ENCODE peak calls at places on chromosome 4, in six cellular contexts. T is A172; G is pancreas; U is stimulated activated CD4-positive, alpha-beta T cell treated with anti-CD3 and anti-CD28 coated beads, TNF-alpha, amount 100 ng/mL, for 1 hour; W is T-helper 2 cell; C is WTC11. P is an unnamed sample.

GRCh38 chr4:173008436-173008835 is 160.2 kb upstream of the GALNT7 start:
- DNase-seq in T (no peak), W (no peak), C (no peak), U (no peak), G (no peak), P (no peak)

GRCh38 chr4:108878781-108879180 is 115.9 kb upstream of the ETNPPL start:
- DNase-seq in W (no peak), U (no peak), G (no peak), C (no peak), T (no peak), P (no peak)

GRCh38 chr4:119113033-119113655 is 22.5 kb upstream of the MYOZ2 start:
- DNase-seq in G (no peak), C (no peak), W (no peak), T (peak), U (no peak), P (peak)

GRCh38 chr4:158122501-158122900 is 50.3 kb downstream of the GASK1B start:
- DNase-seq in G (no peak), W (no peak), C (no peak), T (no peak), U (no peak), P (no peak)

GRCh38 chr4:133921280-133922195 is 280.1 kb downstream of the PABPC4L start:
- DNase-seq in G (no peak), T (peak), W (no peak), U (no peak), C (no peak), P (no peak)

GRCh38 chr4:152831416-152831815 is 51.7 kb downstream of the ARFIP1 start:
- DNase-seq in U (no peak), C (no peak), G (no peak), T (no peak), W (no peak), P (peak)

GRCh38 chr4:67286724-67287123 is 258.6 kb downstream of the CENPC start:
- DNase-seq in U (no peak), T (no peak), W (no peak), G (no peak), C (no peak), P (no peak)

GRCh38 chr4:122847931-122848330 is 21.3 kb downstream of the FGF2 start:
- DNase-seq in T (no peak), U (no peak), W (no peak), G (no peak), C (no peak), P (no peak)

GRCh38 chr4:13432453-13432852 is 51.7 kb downstream of the RAB28 start:
- DNase-seq in W (no peak), C (no peak), T (no peak), G (no peak), U (no peak), P (no peak)

GRCh38 chr4:101419324-101420135 is 72.2 kb upstream of the PPP3CA start:
- DNase-seq in U (no peak), T (no peak), W (no peak), C (no peak), G (peak), P (no peak)

GRCh38 chr4:153153339-153153851 is 50.8 kb upstream of the TRIM2 start:
- DNase-seq in C (peak), U (peak), T (no peak), G (peak), W (peak), P (peak)

GRCh38 chr4:179595671-179596410 is 2153.6 kb upstream of the AGA start:
- DNase-seq in C (no peak), G (no peak), U (no peak), T (peak), W (no peak), P (no peak)

P was measured in mammary epithelial cell.